ENCODE peak calls at places on chromosomes 6 and 20, in nine cellular contexts. C, I, V, Z, R, B, G, K and O are unnamed samples.
A peak's percentile ranks its signal among the peaks of the same experiment; 100 is the strongest.

GRCh38 chr6:1820165-1820564 is 210.4 kb downstream of the FOXC1 start:
- DNase-seq in B (no peak), G (no peak), R (no peak), Z (no peak), K (no peak), C (no peak), V (no peak), I (no peak), O (no peak)

GRCh38 chr6:37254881-37255280 is 2.7 kb upstream of the TBC1D22B start:
- DNase-seq in Z (no peak), B (no peak), V (no peak), I (peak; percentile 10), G (no peak), C (no peak), K (no peak), R (no peak), O (no peak)

GRCh38 chr6:122028933-122029332 is 370.5 kb upstream of the HSF2 start:
- DNase-seq in G (no peak), I (no peak), R (no peak), B (no peak), K (no peak), V (no peak), C (peak; percentile 87), Z (no peak), O (no peak)

GRCh38 chr6:130776287-130776925 is 50.8 kb upstream of the SMLR1 start:
- DNase-seq in G (no peak), C (no peak), I (no peak), V (no peak), B (no peak), K (no peak), R (no peak), Z (no peak), O (no peak)

GRCh38 chr6:149896491-149896890 is 1.4 kb downstream of the RAET1E start:
- DNase-seq in Z (no peak), R (no peak), V (no peak), I (no peak), B (peak; percentile 70), C (peak; percentile 42), K (no peak), G (no peak), O (no peak)

GRCh38 chr6:135012764-135013163 is 41.9 kb downstream of the HBS1L start:
- DNase-seq in Z (peak; percentile 34), I (no peak), R (no peak), K (no peak), G (no peak), V (no peak), B (no peak), C (peak; percentile 18), O (no peak)

GRCh38 chr6:112946051-112946450 is 598.9 kb downstream of the RFPL4B start:
- DNase-seq in B (no peak), G (no peak), C (no peak), R (no peak), Z (no peak), K (no peak), I (no peak), V (no peak), O (no peak)

GRCh38 chr6:85498596-85499258 is 48.8 kb downstream of the NT5E start:
- DNase-seq in I (no peak), Z (no peak), R (no peak), K (no peak), C (peak; percentile 62), V (no peak), B (no peak), G (no peak), O (no peak)

GRCh38 chr6:55886185-55886836 is 10.9 kb upstream of the BMP5 start:
- DNase-seq in I (peak; percentile 25), V (no peak), B (peak; percentile 39), G (no peak), Z (no peak), K (no peak), R (no peak), C (no peak), O (no peak)

GRCh38 chr6:155493694-155494143 is 38.1 kb upstream of the NOX3 start:
- DNase-seq in R (no peak), B (peak; percentile 95), C (peak; percentile 97), K (peak; percentile 89), G (peak; percentile 19), V (peak; percentile 46), Z (peak; percentile 98), I (no peak), O (no peak)

GRCh38 chr20:50911030-50911429 is 20.2 kb downstream of the ADNP start:
- DNase-seq in R (no peak), I (no peak), C (no peak), Z (peak; percentile 59), G (no peak), K (no peak), V (no peak), B (no peak), O (no peak)

GRCh38 chr20:24470782-24471582 is 1.6 kb downstream of the SYNDIG1 start:
- DNase-seq in C (no peak), G (no peak), K (no peak), R (peak; percentile 60), Z (no peak), I (peak; percentile 51), V (no peak), B (peak; percentile 35), O (no peak)

GRCh38 chr20:17617212-17617867 is 47.5 kb downstream of the DSTN start:
- DNase-seq in I (peak; percentile 75), R (peak; percentile 64), B (peak; percentile 57), Z (no peak), V (peak; percentile 65), C (no peak), K (peak; percentile 13), G (peak; percentile 49), O (peak; percentile 27)

GRCh38 chr6:80633412-80633811 is 526.9 kb downstream of the BCKDHB start:
- DNase-seq in I (no peak), V (no peak), K (no peak), C (no peak), R (no peak), B (no peak), G (no peak), Z (no peak), O (no peak)

GRCh38 chr20:54063998-54064676 is 6.3 kb downstream of the BCAS1 start:
- DNase-seq in V (no peak), K (no peak), I (no peak), C (no peak), B (no peak), R (no peak), G (no peak), Z (no peak), O (no peak)

GRCh38 chr6:169529931-169530761 is 171.7 kb downstream of the WDR27 start:
- DNase-seq in G (peak; percentile 52), Z (peak; percentile 42), K (no peak), I (no peak), V (no peak), C (no peak), B (no peak), R (no peak), O (no peak)

GRCh38 chr20:760751-761417 is 7.4 kb downstream of the SLC52A3 start:
- DNase-seq in I (peak; percentile 80), R (no peak), Z (no peak), C (no peak), G (no peak), B (peak; percentile 31), K (no peak), V (no peak), O (no peak)

DNA sequence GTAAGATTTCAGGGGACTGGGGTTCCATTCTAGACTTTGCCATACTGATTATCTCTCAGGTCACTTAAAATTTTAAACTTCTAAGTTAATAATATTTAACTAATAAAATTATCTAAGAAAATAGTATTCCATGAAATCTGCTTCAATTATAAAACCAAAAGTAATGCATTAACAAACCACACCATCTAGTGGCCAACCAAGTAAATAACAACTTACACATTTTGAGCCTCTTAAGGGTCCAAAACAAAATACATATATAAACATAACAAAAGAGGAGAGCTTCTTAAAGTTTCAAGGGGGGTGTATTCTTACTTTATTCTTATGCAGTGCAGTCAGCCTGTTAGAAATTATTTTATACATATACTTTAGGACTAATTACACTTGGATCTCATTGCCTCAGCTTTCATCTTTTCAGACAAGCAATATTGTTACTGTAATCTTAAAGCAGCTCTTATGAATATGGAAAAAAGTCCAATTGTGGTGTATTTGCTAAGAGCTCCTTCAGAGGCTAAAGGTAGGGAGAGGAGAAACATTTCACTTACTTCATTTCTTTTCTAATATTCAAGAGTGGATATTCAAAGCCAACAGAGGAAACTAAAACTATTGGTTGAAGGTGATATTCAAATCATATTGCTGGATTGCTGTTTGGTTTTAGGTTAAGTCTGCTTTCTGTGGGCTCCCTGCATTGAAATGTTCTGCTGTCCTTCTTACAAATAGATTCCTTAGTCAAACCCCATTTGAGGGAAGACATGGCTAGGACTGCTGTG is 199.7 kb upstream of the SIM1 start:
- DNase-seq in C (peak; percentile 21), Z (peak; percentile 2), R (no peak), G (no peak), I (peak; percentile 26), K (no peak), B (peak; percentile 42), V (no peak), O (no peak)
- TF ChIP-seq CTCF in C (peak; percentile 73), Z (peak; percentile 71), R (peak; percentile 79), G (peak; percentile 68), I (peak; percentile 75), K (peak; percentile 70), B (peak; percentile 79), V (no peak), O (no peak)

DNA sequence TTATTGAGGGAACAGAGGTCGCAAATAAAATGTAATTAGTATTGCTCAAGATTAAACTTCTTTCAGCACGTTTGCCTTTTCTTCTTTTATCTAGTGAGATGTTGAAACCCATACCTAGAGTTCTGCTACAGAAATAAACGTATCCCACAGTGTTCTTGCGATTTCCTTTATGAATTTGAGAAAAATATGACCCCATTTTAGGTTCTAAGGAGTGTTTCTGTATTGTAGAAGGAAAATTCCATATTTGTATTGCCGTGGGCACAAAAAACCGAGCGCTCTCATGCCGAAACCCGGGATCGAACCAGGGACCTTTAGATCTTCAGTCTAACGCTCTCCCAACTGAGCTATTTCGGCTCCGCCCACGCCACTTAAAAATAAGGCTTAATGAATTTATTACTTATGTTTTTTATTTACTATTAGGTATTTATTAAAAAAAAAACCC is 23.7 kb downstream of the ZNF311 start:
- DNase-seq in V (peak; percentile 65), Z (no peak), I (peak; percentile 75), C (peak; percentile 64), R (peak; percentile 44), G (peak; percentile 71), K (no peak), B (peak; percentile 84), O (no peak)
- TF ChIP-seq CTCF in V (no peak), Z (no peak), I (no peak), C (no peak), R (no peak), G (peak; percentile 0), K (peak; percentile 20), B (no peak), O (no peak)

DNA sequence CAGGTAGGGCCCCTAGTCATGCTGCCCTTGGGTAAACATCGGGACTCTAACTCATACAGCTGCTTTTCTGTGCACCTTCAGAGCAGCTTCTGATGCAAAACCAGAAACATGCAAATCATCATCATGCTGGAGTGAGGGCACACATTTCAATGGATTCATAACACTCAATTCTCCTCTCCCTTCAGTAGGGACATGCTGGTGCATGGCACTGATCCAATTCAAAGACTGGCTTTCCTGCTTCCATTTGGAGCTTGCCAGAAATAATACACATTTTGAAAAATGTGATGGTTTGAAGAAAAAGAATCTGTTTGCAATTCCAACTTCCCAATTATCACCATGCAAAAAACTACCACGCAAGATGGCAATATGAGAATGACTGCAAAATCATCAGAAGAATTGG is 65.2 kb upstream of the PDE10A start:
- DNase-seq in K (no peak), G (no peak), I (no peak), R (no peak), Z (no peak), V (no peak), B (no peak), C (no peak), O (no peak)
- TF ChIP-seq CTCF in K (no peak), G (no peak), I (no peak), R (no peak), Z (no peak), V (no peak), B (no peak), C (no peak), O (no peak)

GRCh38 chr6:105500693-105501092 is 97.8 kb upstream of the PREP start:
- DNase-seq in V (no peak), I (no peak), B (no peak), R (no peak), C (no peak), G (no peak), Z (no peak), K (no peak), O (no peak)
- TF ChIP-seq CTCF in V (no peak), I (peak; percentile 32), B (peak; percentile 10), R (no peak), C (no peak), G (no peak), Z (no peak), K (peak; percentile 8), O (no peak)